ENCODE peak calls at places on chromosomes 2 and 18, in nine cellular contexts. One of them, this sample, is unnamed.

GRCh38 chr18:52979888-52980287 is 639.9 kb downstream of the DCC start:
- DNase-seq in adrenal gland: no peak
- DNase-seq in lower lobe of right lung: no peak
- DNase-seq in fibroblast of lung: no peak
- DNase-seq in stomach: no peak
- DNase-seq in H9: no peak
- DNase-seq in left ventricle myocardium inferior: no peak
- DNase-seq in PC-3: no peak
- DNase-seq in spleen: no peak
- DNase-seq in this sample: no peak

GRCh38 chr2:174222154-174222553 is 26.2 kb downstream of the OLA1 start:
- DNase-seq in fibroblast of lung: no peak
- DNase-seq in adrenal gland: no peak
- DNase-seq in H9: no peak
- DNase-seq in PC-3: no peak
- DNase-seq in lower lobe of right lung: no peak
- DNase-seq in spleen: no peak
- DNase-seq in left ventricle myocardium inferior: no peak
- DNase-seq in stomach: no peak
- DNase-seq in this sample: no peak

GRCh38 chr18:41996020-41996419 is 41.0 kb downstream of the PIK3C3 start:
- DNase-seq in H9: no peak
- DNase-seq in spleen: no peak
- DNase-seq in stomach: no peak
- DNase-seq in PC-3: no peak
- DNase-seq in lower lobe of right lung: no peak
- DNase-seq in left ventricle myocardium inferior: no peak
- DNase-seq in adrenal gland: no peak
- DNase-seq in fibroblast of lung: no peak
- DNase-seq in this sample: no peak

GRCh38 chr2:187580462-187581124 is 26.4 kb upstream of the TFPI start:
- DNase-seq in left ventricle myocardium inferior: no peak
- DNase-seq in stomach: no peak
- DNase-seq in H9: no peak
- DNase-seq in PC-3: peak
- DNase-seq in lower lobe of right lung: no peak
- DNase-seq in spleen: no peak
- DNase-seq in fibroblast of lung: peak
- DNase-seq in adrenal gland: no peak
- DNase-seq in this sample: no peak

GRCh38 chr18:62878305-62878704 is 163.0 kb downstream of the PHLPP1 start:
- DNase-seq in lower lobe of right lung: no peak
- DNase-seq in left ventricle myocardium inferior: no peak
- DNase-seq in stomach: no peak
- DNase-seq in PC-3: no peak
- DNase-seq in fibroblast of lung: no peak
- DNase-seq in spleen: no peak
- DNase-seq in adrenal gland: no peak
- DNase-seq in H9: no peak
- DNase-seq in this sample: no peak

GRCh38 chr2:3738454-3738853 is 35.1 kb downstream of the DCDC2C start:
- DNase-seq in H9: peak
- DNase-seq in stomach: no peak
- DNase-seq in left ventricle myocardium inferior: no peak
- DNase-seq in PC-3: peak
- DNase-seq in spleen: no peak
- DNase-seq in fibroblast of lung: peak
- DNase-seq in lower lobe of right lung: no peak
- DNase-seq in adrenal gland: peak
- DNase-seq in this sample: no peak

GRCh38 chr2:143284087-143284675 is 155.0 kb downstream of the ARHGAP15 start:
- DNase-seq in lower lobe of right lung: no peak
- DNase-seq in PC-3: peak
- DNase-seq in left ventricle myocardium inferior: no peak
- DNase-seq in stomach: no peak
- DNase-seq in H9: no peak
- DNase-seq in fibroblast of lung: peak
- DNase-seq in adrenal gland: peak
- DNase-seq in spleen: no peak
- DNase-seq in this sample: no peak

GRCh38 chr2:40168032-40168431 is 283.9 kb downstream of the SLC8A1 start:
- DNase-seq in spleen: no peak
- DNase-seq in PC-3: no peak
- DNase-seq in adrenal gland: no peak
- DNase-seq in lower lobe of right lung: no peak
- DNase-seq in fibroblast of lung: no peak
- DNase-seq in H9: no peak
- DNase-seq in left ventricle myocardium inferior: no peak
- DNase-seq in stomach: no peak
- DNase-seq in this sample: peak

DNA sequence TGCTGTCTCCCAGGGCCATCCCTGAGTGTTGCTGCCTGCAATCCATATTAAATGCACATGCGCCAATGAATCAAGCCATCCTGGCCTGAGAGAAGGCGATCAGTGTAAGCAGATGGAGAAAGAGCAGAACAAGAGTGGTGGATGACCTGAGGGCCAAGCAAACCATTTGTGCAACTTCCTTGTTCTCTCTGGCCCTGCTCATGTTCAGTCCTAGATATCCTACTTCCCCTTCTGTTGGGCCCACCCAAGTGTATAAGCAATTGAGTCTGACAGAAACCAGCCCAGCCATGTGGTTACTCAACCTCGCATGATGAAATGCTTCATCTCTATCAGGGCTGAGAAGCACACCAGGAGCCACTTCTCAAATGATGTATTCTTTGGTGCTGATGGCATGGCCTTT is 383.1 kb upstream of the ID2 start:
- DNase-seq in spleen: no peak
- DNase-seq in fibroblast of lung: peak
- DNase-seq in PC-3: no peak
- DNase-seq in lower lobe of right lung: peak
- DNase-seq in left ventricle myocardium inferior: no peak
- DNase-seq in H9: no peak
- DNase-seq in adrenal gland: peak
- DNase-seq in stomach: no peak
- DNase-seq in this sample: peak
- H3K27ac ChIP-seq in spleen: peak
- H3K27ac ChIP-seq in fibroblast of lung: no peak
- H3K27ac ChIP-seq in PC-3: no peak
- H3K27ac ChIP-seq in lower lobe of right lung: no peak
- H3K27ac ChIP-seq in left ventricle myocardium inferior: no peak
- H3K27ac ChIP-seq in H9: no peak
- H3K27ac ChIP-seq in adrenal gland: no peak
- H3K27ac ChIP-seq in stomach: no peak
- H3K27ac ChIP-seq in this sample: no peak

DNA sequence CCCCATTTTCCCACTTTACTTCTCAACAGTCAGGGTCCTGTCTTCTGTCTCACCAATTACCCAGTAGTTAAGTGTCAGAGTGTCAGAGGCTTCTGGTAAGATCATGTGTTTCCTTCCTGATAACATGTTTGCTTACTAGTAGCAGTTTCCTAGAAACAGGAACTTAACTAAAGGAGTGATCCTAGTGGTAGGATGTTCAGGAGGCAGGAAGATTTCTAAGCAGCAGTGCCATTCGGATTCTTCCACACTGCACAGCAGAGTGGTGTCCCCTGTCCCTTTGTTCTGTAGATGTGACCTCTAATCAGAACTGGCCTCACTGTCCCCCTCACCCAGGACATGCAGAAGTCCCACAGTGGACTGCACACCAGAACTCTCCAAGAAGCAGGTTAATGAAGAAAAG is 221.8 kb upstream of the OSR1 start:
- DNase-seq in fibroblast of lung: no peak
- DNase-seq in adrenal gland: no peak
- DNase-seq in left ventricle myocardium inferior: no peak
- DNase-seq in PC-3: no peak
- DNase-seq in stomach: no peak
- DNase-seq in H9: no peak
- DNase-seq in lower lobe of right lung: no peak
- DNase-seq in spleen: no peak
- DNase-seq in this sample: no peak
- TF ChIP-seq CTCF in fibroblast of lung: no peak
- TF ChIP-seq CTCF in adrenal gland: no peak
- TF ChIP-seq CTCF in left ventricle myocardium inferior: no peak
- TF ChIP-seq CTCF in PC-3: no peak
- TF ChIP-seq CTCF in stomach: no peak
- TF ChIP-seq CTCF in H9: no peak
- TF ChIP-seq CTCF in lower lobe of right lung: no peak
- TF ChIP-seq CTCF in spleen: no peak
- TF ChIP-seq CTCF in this sample: no peak

GRCh38 chr2:37672870-37673184 is 1.4 kb upstream of the CDC42EP3 start:
- DNase-seq in PC-3: no peak
- DNase-seq in left ventricle myocardium inferior: no peak
- DNase-seq in lower lobe of right lung: no peak
- DNase-seq in spleen: no peak
- DNase-seq in fibroblast of lung: no peak
- DNase-seq in stomach: no peak
- DNase-seq in adrenal gland: no peak
- DNase-seq in H9: no peak
- DNase-seq in this sample: no peak
- H3K27ac ChIP-seq in PC-3: no peak
- H3K27ac ChIP-seq in left ventricle myocardium inferior: peak
- H3K27ac ChIP-seq in lower lobe of right lung: peak
- H3K27ac ChIP-seq in spleen: peak
- H3K27ac ChIP-seq in fibroblast of lung: no peak
- H3K27ac ChIP-seq in stomach: peak
- H3K27ac ChIP-seq in adrenal gland: peak
- H3K27ac ChIP-seq in H9: peak
- H3K27ac ChIP-seq in this sample: peak

DNA sequence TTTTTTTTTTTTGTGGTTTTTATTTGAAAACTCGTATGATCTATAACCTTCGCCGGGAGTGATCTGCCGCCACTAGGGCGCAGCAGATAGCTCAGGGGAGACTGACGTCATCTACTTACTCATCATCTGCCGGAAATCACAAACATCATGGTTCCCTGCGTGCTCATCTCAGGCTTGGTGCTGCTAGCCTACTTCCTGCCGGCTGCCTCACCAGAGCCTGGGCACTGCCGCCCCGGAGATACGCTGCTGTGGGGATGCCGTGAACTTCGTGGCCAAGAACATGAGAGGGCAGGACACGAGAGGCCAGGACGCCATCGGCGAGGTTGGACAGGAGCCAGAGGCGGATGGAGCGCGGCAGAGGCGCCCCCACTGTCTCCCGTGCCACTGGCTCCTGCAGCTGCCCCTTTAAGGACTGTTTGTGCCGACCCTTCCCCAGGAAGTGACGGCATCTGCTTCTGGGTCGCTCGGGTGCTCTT is 68.8 kb downstream of the DOK6 start:
- DNase-seq in PC-3: peak
- DNase-seq in spleen: no peak
- DNase-seq in stomach: no peak
- DNase-seq in fibroblast of lung: no peak
- DNase-seq in left ventricle myocardium inferior: no peak
- DNase-seq in H9: peak
- DNase-seq in lower lobe of right lung: no peak
- DNase-seq in adrenal gland: no peak
- DNase-seq in this sample: no peak
- TF ChIP-seq CTCF in PC-3: peak
- TF ChIP-seq CTCF in spleen: no peak
- TF ChIP-seq CTCF in stomach: no peak
- TF ChIP-seq CTCF in fibroblast of lung: peak
- TF ChIP-seq CTCF in left ventricle myocardium inferior: peak
- TF ChIP-seq CTCF in H9: peak
- TF ChIP-seq CTCF in lower lobe of right lung: no peak
- TF ChIP-seq CTCF in adrenal gland: no peak
- TF ChIP-seq CTCF in this sample: no peak

GRCh38 chr2:234491897-234492296 is 5.0 kb downstream of the ARL4C start:
- DNase-seq in spleen: no peak
- DNase-seq in PC-3: no peak
- DNase-seq in H9: no peak
- DNase-seq in lower lobe of right lung: no peak
- DNase-seq in fibroblast of lung: no peak
- DNase-seq in left ventricle myocardium inferior: no peak
- DNase-seq in stomach: no peak
- DNase-seq in adrenal gland: no peak
- DNase-seq in this sample: no peak
- H3K27ac ChIP-seq in spleen: peak
- H3K27ac ChIP-seq in PC-3: no peak
- H3K27ac ChIP-seq in H9: no peak
- H3K27ac ChIP-seq in lower lobe of right lung: no peak
- H3K27ac ChIP-seq in fibroblast of lung: no peak
- H3K27ac ChIP-seq in left ventricle myocardium inferior: no peak
- H3K27ac ChIP-seq in stomach: no peak
- H3K27ac ChIP-seq in adrenal gland: no peak
- H3K27ac ChIP-seq in this sample: no peak

GRCh38 chr2:202933139-202933510 is 21.1 kb downstream of the CARF start:
- DNase-seq in stomach: no peak
- DNase-seq in PC-3: no peak
- DNase-seq in H9: no peak
- DNase-seq in left ventricle myocardium inferior: no peak
- DNase-seq in spleen: no peak
- DNase-seq in adrenal gland: no peak
- DNase-seq in fibroblast of lung: no peak
- DNase-seq in lower lobe of right lung: no peak
- DNase-seq in this sample: no peak

GRCh38 chr2:202934456-202934855 is 22.4 kb downstream of the CARF start:
- DNase-seq in PC-3: no peak
- DNase-seq in stomach: no peak
- DNase-seq in spleen: no peak
- DNase-seq in lower lobe of right lung: no peak
- DNase-seq in fibroblast of lung: no peak
- DNase-seq in left ventricle myocardium inferior: no peak
- DNase-seq in adrenal gland: no peak
- DNase-seq in H9: no peak
- DNase-seq in this sample: no peak

GRCh38 chr2:202933958-202934357 is 21.9 kb downstream of the CARF start:
- DNase-seq in fibroblast of lung: no peak
- DNase-seq in left ventricle myocardium inferior: no peak
- DNase-seq in stomach: no peak
- DNase-seq in adrenal gland: no peak
- DNase-seq in PC-3: peak
- DNase-seq in lower lobe of right lung: no peak
- DNase-seq in H9: no peak
- DNase-seq in spleen: no peak
- DNase-seq in this sample: no peak

DNA sequence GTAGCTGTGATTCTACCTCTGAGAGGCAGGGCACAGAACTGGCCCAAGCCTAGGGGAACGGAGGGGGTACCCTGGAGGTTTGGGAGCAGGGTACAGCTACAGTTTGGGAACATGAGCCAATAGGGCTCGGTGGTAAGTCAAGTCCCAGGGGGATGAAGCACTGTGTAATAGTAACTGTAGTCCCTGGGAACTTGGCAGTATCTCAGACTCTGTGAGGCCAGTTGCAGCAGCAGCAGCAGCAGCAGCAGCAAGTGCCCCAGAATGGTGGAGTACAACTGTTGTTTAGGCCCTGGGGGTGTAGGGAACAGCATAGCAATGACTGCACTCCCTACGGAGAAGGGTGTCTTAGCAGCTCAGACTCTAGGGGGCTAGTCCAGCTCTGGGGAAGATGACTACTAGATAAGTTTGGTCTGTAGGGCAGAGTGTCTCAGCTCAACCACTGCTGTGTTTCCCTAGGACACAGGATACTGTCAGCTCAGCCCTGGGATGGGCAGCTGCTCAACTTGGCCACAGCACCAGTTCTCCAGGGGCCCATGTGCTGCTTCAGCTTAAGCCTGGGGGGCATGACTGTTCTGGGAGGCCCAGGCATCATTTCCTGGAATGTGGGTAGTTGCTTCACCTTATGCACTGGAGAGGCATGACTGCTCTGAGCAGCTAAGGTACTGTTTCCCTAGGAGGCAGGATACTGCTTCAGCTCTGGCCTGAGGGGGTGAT is 20.5 kb downstream of the CARF start:
- DNase-seq in spleen: no peak
- DNase-seq in left ventricle myocardium inferior: no peak
- DNase-seq in H9: no peak
- DNase-seq in lower lobe of right lung: no peak
- DNase-seq in PC-3: peak
- DNase-seq in stomach: no peak
- DNase-seq in fibroblast of lung: no peak
- DNase-seq in adrenal gland: no peak
- DNase-seq in this sample: no peak
- TF ChIP-seq CTCF in spleen: no peak
- TF ChIP-seq CTCF in left ventricle myocardium inferior: no peak
- TF ChIP-seq CTCF in H9: no peak
- TF ChIP-seq CTCF in lower lobe of right lung: no peak
- TF ChIP-seq CTCF in PC-3: no peak
- TF ChIP-seq CTCF in stomach: no peak
- TF ChIP-seq CTCF in fibroblast of lung: no peak
- TF ChIP-seq CTCF in adrenal gland: no peak
- TF ChIP-seq CTCF in this sample: no peak